ENCODE peak calls at places on chromosomes 7 and 10, in six cellular contexts. One of them, this sample, is unnamed. For H3K4me1, the result is how much of the 10 kb centered on the place peaks cover.

GRCh38 chr7:16411391-16411790 is 9.9 kb downstream of the CRPPA start:
- DNase-seq in A549: no peak
- DNase-seq in fibroblast of lung: peak
- DNase-seq in left ventricle myocardium inferior: no peak
- DNase-seq in astrocyte: peak
- DNase-seq in right lobe of liver: no peak
- DNase-seq in this sample: no peak

GRCh38 chr10:71087622-71088021 is 124.7 kb upstream of the UNC5B start:
- DNase-seq in A549: no peak
- DNase-seq in fibroblast of lung: no peak
- DNase-seq in left ventricle myocardium inferior: no peak
- DNase-seq in astrocyte: no peak
- DNase-seq in right lobe of liver: peak
- DNase-seq in this sample: no peak

GRCh38 chr10:101032637-101033201 is 1.7 kb downstream of the SFXN3 start:
- DNase-seq in A549: peak
- DNase-seq in fibroblast of lung: peak
- DNase-seq in left ventricle myocardium inferior: peak
- DNase-seq in astrocyte: peak
- DNase-seq in right lobe of liver: no peak
- DNase-seq in this sample: no peak

GRCh38 chr7:131502810-131503545 is 53.5 kb downstream of the PODXL start:
- DNase-seq in A549: no peak
- DNase-seq in fibroblast of lung: no peak
- DNase-seq in left ventricle myocardium inferior: peak
- DNase-seq in astrocyte: no peak
- DNase-seq in right lobe of liver: peak
- DNase-seq in this sample: no peak

GRCh38 chr7:50068850-50069551 is 24.0 kb downstream of the ZPBP start:
- DNase-seq in A549: no peak
- DNase-seq in fibroblast of lung: peak
- DNase-seq in left ventricle myocardium inferior: no peak
- DNase-seq in astrocyte: peak
- DNase-seq in right lobe of liver: no peak
- DNase-seq in this sample: peak

GRCh38 chr7:24427048-24427447 is 143.1 kb downstream of the NPY start:
- DNase-seq in A549: no peak
- DNase-seq in fibroblast of lung: no peak
- DNase-seq in left ventricle myocardium inferior: no peak
- DNase-seq in astrocyte: no peak
- DNase-seq in right lobe of liver: no peak
- DNase-seq in this sample: no peak

GRCh38 chr10:18205098-18205834 is 65.0 kb downstream of the CACNB2 start:
- DNase-seq in A549: no peak
- DNase-seq in fibroblast of lung: peak
- DNase-seq in left ventricle myocardium inferior: no peak
- DNase-seq in astrocyte: peak
- DNase-seq in right lobe of liver: no peak
- DNase-seq in this sample: no peak

GRCh38 chr7:44959433-44959951 is 19.3 kb downstream of the MYO1G start:
- DNase-seq in A549: no peak
- DNase-seq in fibroblast of lung: peak
- DNase-seq in left ventricle myocardium inferior: no peak
- DNase-seq in astrocyte: no peak
- DNase-seq in right lobe of liver: no peak
- DNase-seq in this sample: no peak

GRCh38 chr7:20330176-20330796 is 414 bp upstream of the ITGB8 start:
- DNase-seq in A549: peak
- DNase-seq in fibroblast of lung: peak
- DNase-seq in left ventricle myocardium inferior: peak
- DNase-seq in astrocyte: peak
- DNase-seq in right lobe of liver: peak
- DNase-seq in this sample: peak

GRCh38 chr10:27240891-27241639 is 468 bp upstream of the ACBD5 start:
- DNase-seq in A549: no peak
- DNase-seq in fibroblast of lung: no peak
- DNase-seq in left ventricle myocardium inferior: peak
- DNase-seq in astrocyte: peak
- DNase-seq in right lobe of liver: no peak
- DNase-seq in this sample: peak

GRCh38 chr7:16178069-16178468 is 243.3 kb downstream of the CRPPA start:
- DNase-seq in A549: no peak
- DNase-seq in fibroblast of lung: no peak
- DNase-seq in left ventricle myocardium inferior: no peak
- DNase-seq in astrocyte: no peak
- DNase-seq in right lobe of liver: no peak
- DNase-seq in this sample: no peak

GRCh38 chr10:6144609-6145413 is 56.0 kb downstream of the RBM17 start:
- DNase-seq in A549: peak
- DNase-seq in fibroblast of lung: peak
- DNase-seq in left ventricle myocardium inferior: peak
- DNase-seq in astrocyte: peak
- DNase-seq in right lobe of liver: peak
- DNase-seq in this sample: peak

GRCh38 chr7:95611224-95611623 is 14.9 kb upstream of the PDK4 start:
- DNase-seq in A549: no peak
- DNase-seq in fibroblast of lung: no peak
- DNase-seq in left ventricle myocardium inferior: no peak
- DNase-seq in astrocyte: no peak
- DNase-seq in right lobe of liver: no peak
- DNase-seq in this sample: no peak

GRCh38 chr10:12191715-12192114 is 4.0 kb downstream of the NUDT5 start:
- DNase-seq in A549: no peak
- DNase-seq in fibroblast of lung: no peak
- DNase-seq in left ventricle myocardium inferior: no peak
- DNase-seq in astrocyte: no peak
- DNase-seq in right lobe of liver: peak
- DNase-seq in this sample: no peak

GRCh38 chr10:17109475-17110207 is 20.0 kb downstream of the CUBN start:
- DNase-seq in A549: peak
- DNase-seq in fibroblast of lung: peak
- DNase-seq in left ventricle myocardium inferior: no peak
- DNase-seq in astrocyte: peak
- DNase-seq in right lobe of liver: no peak
- DNase-seq in this sample: no peak

GRCh38 chr7:133699390-133699789 is 427.8 kb upstream of the LRGUK start:
- DNase-seq in A549: no peak
- DNase-seq in fibroblast of lung: peak
- DNase-seq in left ventricle myocardium inferior: no peak
- DNase-seq in astrocyte: peak
- DNase-seq in right lobe of liver: no peak
- DNase-seq in this sample: no peak

GRCh38 chr10:33040436-33040835 is 82.4 kb upstream of the ITGB1 start:
- DNase-seq in A549: no peak
- DNase-seq in fibroblast of lung: no peak
- DNase-seq in left ventricle myocardium inferior: no peak
- DNase-seq in astrocyte: no peak
- DNase-seq in right lobe of liver: no peak
- DNase-seq in this sample: no peak

GRCh38 chr10:102230861-102231356 is 4.8 kb downstream of the ELOVL3 start:
- DNase-seq in A549: peak
- DNase-seq in fibroblast of lung: no peak
- DNase-seq in left ventricle myocardium inferior: peak
- DNase-seq in astrocyte: no peak
- DNase-seq in right lobe of liver: no peak
- DNase-seq in this sample: peak

GRCh38 chr7:40493609-40494041 is 358.8 kb downstream of the SUGCT start:
- DNase-seq in A549: no peak
- DNase-seq in fibroblast of lung: peak
- DNase-seq in left ventricle myocardium inferior: no peak
- DNase-seq in astrocyte: peak
- DNase-seq in right lobe of liver: no peak
- DNase-seq in this sample: no peak

GRCh38 chr10:78473016-78473415 is 439.4 kb downstream of the RPS24 start:
- DNase-seq in A549: no peak
- DNase-seq in fibroblast of lung: no peak
- DNase-seq in left ventricle myocardium inferior: no peak
- DNase-seq in astrocyte: no peak
- DNase-seq in right lobe of liver: no peak
- DNase-seq in this sample: no peak

GRCh38 chr10:1382711-1383110 is 326.5 kb downstream of the WDR37 start:
- DNase-seq in A549: no peak
- DNase-seq in fibroblast of lung: no peak
- DNase-seq in left ventricle myocardium inferior: no peak
- DNase-seq in astrocyte: no peak
- DNase-seq in right lobe of liver: no peak
- DNase-seq in this sample: no peak

GRCh38 chr7:50805425-50806130 is 22.9 kb upstream of the GRB10 start:
- DNase-seq in A549: no peak
- DNase-seq in fibroblast of lung: no peak
- DNase-seq in left ventricle myocardium inferior: no peak
- DNase-seq in astrocyte: no peak
- DNase-seq in right lobe of liver: no peak
- DNase-seq in this sample: no peak

GRCh38 chr10:87794285-87794684 is 23.7 kb downstream of the ATAD1 start:
- DNase-seq in A549: no peak
- DNase-seq in fibroblast of lung: no peak
- DNase-seq in left ventricle myocardium inferior: no peak
- DNase-seq in astrocyte: no peak
- DNase-seq in right lobe of liver: no peak
- DNase-seq in this sample: no peak

GRCh38 chr10:84008878-84009277 is 130.4 kb upstream of the GHITM start:
- DNase-seq in A549: peak
- DNase-seq in fibroblast of lung: no peak
- DNase-seq in left ventricle myocardium inferior: no peak
- DNase-seq in astrocyte: no peak
- DNase-seq in right lobe of liver: no peak
- DNase-seq in this sample: no peak

GRCh38 chr10:60611291-60611747 is 167.0 kb upstream of the CDK1 start:
- DNase-seq in A549: peak
- DNase-seq in fibroblast of lung: peak
- DNase-seq in left ventricle myocardium inferior: no peak
- DNase-seq in astrocyte: peak
- DNase-seq in right lobe of liver: no peak
- DNase-seq in this sample: no peak

GRCh38 chr10:100612601-100613595 is 77.2 kb downstream of the HIF1AN start:
- DNase-seq in A549: no peak
- DNase-seq in fibroblast of lung: no peak
- DNase-seq in left ventricle myocardium inferior: no peak
- DNase-seq in astrocyte: no peak
- DNase-seq in right lobe of liver: no peak
- DNase-seq in this sample: no peak

GRCh38 chr7:140060788-140061606 is 1.8 kb downstream of the PARP12 start:
- DNase-seq in A549: no peak
- DNase-seq in fibroblast of lung: peak
- DNase-seq in left ventricle myocardium inferior: peak
- DNase-seq in astrocyte: peak
- DNase-seq in right lobe of liver: peak
- DNase-seq in this sample: peak
- H3K4me1 ChIP-seq in A549: under half
- H3K4me1 ChIP-seq in fibroblast of lung: under half
- H3K4me1 ChIP-seq in left ventricle myocardium inferior: half or more
- H3K4me1 ChIP-seq in astrocyte: under half
- H3K4me1 ChIP-seq in right lobe of liver: under half
- H3K4me1 ChIP-seq in this sample: under half

DNA sequence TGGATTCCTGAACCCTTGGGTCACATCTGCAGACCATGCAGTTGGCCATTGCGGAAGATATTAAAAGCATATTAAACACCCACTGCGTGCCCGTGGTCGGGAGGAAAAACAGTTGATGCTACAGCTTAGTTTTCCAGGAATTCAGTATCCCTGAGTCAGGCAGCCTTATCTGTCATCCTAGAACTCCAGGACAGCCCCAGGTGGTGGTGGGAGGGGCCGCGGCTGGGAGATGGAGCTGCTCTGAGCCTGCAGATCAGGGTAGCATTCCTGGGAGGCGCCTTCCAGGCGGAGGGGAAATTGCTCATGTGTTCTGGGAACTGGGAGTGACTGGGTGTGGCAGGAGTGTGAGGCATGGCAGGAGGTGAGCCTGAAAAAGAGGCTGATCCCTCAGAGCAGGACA is 222.9 kb upstream of the SH2B2 start:
- DNase-seq in A549: peak
- DNase-seq in fibroblast of lung: peak
- DNase-seq in left ventricle myocardium inferior: no peak
- DNase-seq in astrocyte: peak
- DNase-seq in right lobe of liver: no peak
- DNase-seq in this sample: no peak
- H3K27ac ChIP-seq in A549: peak
- H3K27ac ChIP-seq in fibroblast of lung: no peak
- H3K27ac ChIP-seq in left ventricle myocardium inferior: peak
- H3K27ac ChIP-seq in astrocyte: peak
- H3K27ac ChIP-seq in right lobe of liver: no peak
- H3K27ac ChIP-seq in this sample: no peak

DNA sequence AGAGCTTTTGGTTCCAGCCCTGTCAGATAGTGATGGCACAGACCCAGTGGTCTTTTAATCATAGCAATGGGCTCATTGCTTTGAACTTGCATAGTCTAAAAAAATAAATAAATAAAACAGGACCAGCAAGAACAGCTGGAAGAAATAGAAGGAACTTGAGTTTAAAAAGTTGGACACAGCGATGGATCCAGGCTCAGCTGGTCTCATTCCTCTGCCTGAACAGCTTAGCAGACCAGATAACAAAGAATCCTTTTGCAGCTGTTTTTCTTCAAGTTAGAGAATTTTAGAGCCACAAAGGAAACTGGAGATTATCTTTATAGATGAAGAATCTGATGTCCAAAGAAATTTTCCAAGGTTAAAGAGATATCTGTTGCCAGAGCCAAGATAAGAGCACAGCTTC is 1005.6 kb downstream of the LRMDA start:
- DNase-seq in A549: no peak
- DNase-seq in fibroblast of lung: no peak
- DNase-seq in left ventricle myocardium inferior: no peak
- DNase-seq in astrocyte: no peak
- DNase-seq in right lobe of liver: no peak
- DNase-seq in this sample: no peak
- TF ChIP-seq CTCF in A549: no peak
- TF ChIP-seq CTCF in fibroblast of lung: no peak
- TF ChIP-seq CTCF in left ventricle myocardium inferior: no peak
- TF ChIP-seq CTCF in astrocyte: no peak
- TF ChIP-seq CTCF in right lobe of liver: no peak
- TF ChIP-seq CTCF in this sample: no peak

GRCh38 chr7:115327326-115327725 is 405.4 kb downstream of the MDFIC start:
- DNase-seq in A549: no peak
- DNase-seq in fibroblast of lung: no peak
- DNase-seq in left ventricle myocardium inferior: no peak
- DNase-seq in astrocyte: no peak
- DNase-seq in right lobe of liver: no peak
- DNase-seq in this sample: no peak

GRCh38 chr7:115332691-115333090 is 410.8 kb downstream of the MDFIC start:
- DNase-seq in A549: no peak
- DNase-seq in fibroblast of lung: no peak
- DNase-seq in left ventricle myocardium inferior: no peak
- DNase-seq in astrocyte: peak
- DNase-seq in right lobe of liver: no peak
- DNase-seq in this sample: no peak

GRCh38 chr7:115329006-115329405 is 407.1 kb downstream of the MDFIC start:
- DNase-seq in A549: no peak
- DNase-seq in fibroblast of lung: no peak
- DNase-seq in left ventricle myocardium inferior: no peak
- DNase-seq in astrocyte: no peak
- DNase-seq in right lobe of liver: no peak
- DNase-seq in this sample: no peak

GRCh38 chr7:115328018-115328417 is 406.1 kb downstream of the MDFIC start:
- DNase-seq in A549: no peak
- DNase-seq in fibroblast of lung: peak
- DNase-seq in left ventricle myocardium inferior: no peak
- DNase-seq in astrocyte: peak
- DNase-seq in right lobe of liver: no peak
- DNase-seq in this sample: no peak
- H3K4me1 ChIP-seq in A549: under half
- H3K4me1 ChIP-seq in fibroblast of lung: under half
- H3K4me1 ChIP-seq in left ventricle myocardium inferior: under half
- H3K4me1 ChIP-seq in astrocyte: under half
- H3K4me1 ChIP-seq in right lobe of liver: under half
- H3K4me1 ChIP-seq in this sample: under half